ENCODE peak calls at places on chromosomes 5 and 9, in ten cellular contexts. One of them, this sample, is unnamed.

GRCh38 chr5:912356-913091 is 19.8 kb downstream of the TRIP13 start:
- DNase-seq in HCT116: peak; percentile 98
- DNase-seq in breast epithelium: peak; percentile 74
- DNase-seq in ovary: no peak
- DNase-seq in IMR-90: peak; percentile 96
- DNase-seq in uterus: no peak
- DNase-seq in right lobe of liver: no peak
- DNase-seq in spleen: no peak
- DNase-seq in upper lobe of left lung: peak; percentile 44
- DNase-seq in heart left ventricle: no peak
- DNase-seq in this sample: no peak

GRCh38 chr5:15819617-15820016 is 319.6 kb downstream of the FBXL7 start:
- DNase-seq in ovary: no peak
- DNase-seq in IMR-90: no peak
- DNase-seq in HCT116: no peak
- DNase-seq in upper lobe of left lung: no peak
- DNase-seq in uterus: no peak
- DNase-seq in right lobe of liver: no peak
- DNase-seq in heart left ventricle: no peak
- DNase-seq in spleen: no peak
- DNase-seq in breast epithelium: no peak
- DNase-seq in this sample: no peak

GRCh38 chr5:176739461-176740051 is 70.8 kb upstream of the UNC5A start:
- DNase-seq in ovary: no peak
- DNase-seq in upper lobe of left lung: peak; percentile 15
- DNase-seq in heart left ventricle: no peak
- DNase-seq in HCT116: no peak
- DNase-seq in right lobe of liver: no peak
- DNase-seq in breast epithelium: peak; percentile 48
- DNase-seq in spleen: peak; percentile 44
- DNase-seq in IMR-90: no peak
- DNase-seq in uterus: no peak
- DNase-seq in this sample: no peak

GRCh38 chr9:81819859-81820546 is 108.2 kb upstream of the SPATA31D4 start:
- DNase-seq in IMR-90: peak; percentile 35
- DNase-seq in uterus: no peak
- DNase-seq in HCT116: no peak
- DNase-seq in ovary: no peak
- DNase-seq in heart left ventricle: no peak
- DNase-seq in spleen: no peak
- DNase-seq in breast epithelium: no peak
- DNase-seq in right lobe of liver: peak; percentile 86
- DNase-seq in upper lobe of left lung: no peak
- DNase-seq in this sample: no peak

GRCh38 chr5:154937186-154937717 is 759 bp downstream of the GEMIN5 start:
- DNase-seq in HCT116: no peak
- DNase-seq in spleen: no peak
- DNase-seq in upper lobe of left lung: no peak
- DNase-seq in IMR-90: peak; percentile 17
- DNase-seq in uterus: no peak
- DNase-seq in heart left ventricle: no peak
- DNase-seq in right lobe of liver: no peak
- DNase-seq in ovary: no peak
- DNase-seq in breast epithelium: no peak
- DNase-seq in this sample: no peak

GRCh38 chr5:78280261-78280660 is 14.2 kb downstream of the AP3B1 start:
- DNase-seq in heart left ventricle: no peak
- DNase-seq in uterus: no peak
- DNase-seq in upper lobe of left lung: no peak
- DNase-seq in spleen: no peak
- DNase-seq in IMR-90: no peak
- DNase-seq in HCT116: no peak
- DNase-seq in ovary: no peak
- DNase-seq in right lobe of liver: no peak
- DNase-seq in breast epithelium: no peak
- DNase-seq in this sample: no peak

GRCh38 chr5:28310696-28311095 is 1272.3 kb upstream of the CDH9 start:
- DNase-seq in HCT116: no peak
- DNase-seq in right lobe of liver: no peak
- DNase-seq in uterus: no peak
- DNase-seq in heart left ventricle: no peak
- DNase-seq in upper lobe of left lung: no peak
- DNase-seq in IMR-90: no peak
- DNase-seq in spleen: no peak
- DNase-seq in ovary: no peak
- DNase-seq in breast epithelium: no peak
- DNase-seq in this sample: no peak

GRCh38 chr9:75101004-75101601 is 12.8 kb downstream of the OSTF1 start:
- DNase-seq in upper lobe of left lung: peak; percentile 78
- DNase-seq in spleen: no peak
- DNase-seq in breast epithelium: no peak
- DNase-seq in right lobe of liver: peak; percentile 61
- DNase-seq in HCT116: no peak
- DNase-seq in IMR-90: no peak
- DNase-seq in uterus: no peak
- DNase-seq in ovary: peak; percentile 37
- DNase-seq in heart left ventricle: no peak
- DNase-seq in this sample: no peak

GRCh38 chr9:116953271-116953670 is 266.2 kb downstream of the TRIM32 start:
- DNase-seq in IMR-90: no peak
- DNase-seq in ovary: no peak
- DNase-seq in breast epithelium: no peak
- DNase-seq in right lobe of liver: no peak
- DNase-seq in HCT116: no peak
- DNase-seq in spleen: no peak
- DNase-seq in upper lobe of left lung: no peak
- DNase-seq in heart left ventricle: no peak
- DNase-seq in uterus: no peak
- DNase-seq in this sample: no peak

GRCh38 chr9:107208121-107208520 is 75.0 kb upstream of the RAD23B start:
- DNase-seq in upper lobe of left lung: no peak
- DNase-seq in right lobe of liver: no peak
- DNase-seq in IMR-90: peak; percentile 47
- DNase-seq in HCT116: no peak
- DNase-seq in spleen: no peak
- DNase-seq in uterus: no peak
- DNase-seq in heart left ventricle: no peak
- DNase-seq in ovary: no peak
- DNase-seq in breast epithelium: no peak
- DNase-seq in this sample: peak; percentile 78

GRCh38 chr9:129406278-129407225 is 214.3 kb downstream of the C9orf50 start:
- DNase-seq in HCT116: peak; percentile 73
- DNase-seq in upper lobe of left lung: no peak
- DNase-seq in ovary: no peak
- DNase-seq in spleen: peak; percentile 80
- DNase-seq in uterus: peak; percentile 73
- DNase-seq in IMR-90: no peak
- DNase-seq in heart left ventricle: peak; percentile 47
- DNase-seq in right lobe of liver: peak; percentile 58
- DNase-seq in breast epithelium: peak; percentile 76
- DNase-seq in this sample: no peak

GRCh38 chr9:84829997-84830696 is 160.6 kb downstream of the NTRK2 start:
- DNase-seq in right lobe of liver: no peak
- DNase-seq in upper lobe of left lung: no peak
- DNase-seq in IMR-90: no peak
- DNase-seq in breast epithelium: no peak
- DNase-seq in heart left ventricle: no peak
- DNase-seq in uterus: no peak
- DNase-seq in spleen: no peak
- DNase-seq in HCT116: no peak
- DNase-seq in ovary: no peak
- DNase-seq in this sample: no peak
- H3K9me3 ChIP-seq in right lobe of liver: no peaks in the 10 kb centered on the region
- H3K9me3 ChIP-seq in upper lobe of left lung: no peaks in the 10 kb centered on the region
- H3K9me3 ChIP-seq in IMR-90: peaks cover 9% of the 10 kb centered on the region
- H3K9me3 ChIP-seq in breast epithelium: no peaks in the 10 kb centered on the region
- H3K9me3 ChIP-seq in heart left ventricle: no peaks in the 10 kb centered on the region
- H3K9me3 ChIP-seq in uterus: no peaks in the 10 kb centered on the region
- H3K9me3 ChIP-seq in spleen: no peaks in the 10 kb centered on the region
- H3K9me3 ChIP-seq in HCT116: no peaks in the 10 kb centered on the region
- H3K9me3 ChIP-seq in ovary: no peaks in the 10 kb centered on the region
- H3K9me3 ChIP-seq in this sample: no peaks in the 10 kb centered on the region

GRCh38 chr9:135343733-135344522 is 135.7 kb upstream of the PPP1R26 start:
- DNase-seq in IMR-90: peak; percentile 5
- DNase-seq in HCT116: peak; percentile 10
- DNase-seq in right lobe of liver: peak; percentile 78
- DNase-seq in spleen: peak; percentile 84
- DNase-seq in ovary: peak; percentile 53
- DNase-seq in breast epithelium: no peak
- DNase-seq in upper lobe of left lung: peak; percentile 48
- DNase-seq in uterus: peak; percentile 27
- DNase-seq in heart left ventricle: peak; percentile 80
- DNase-seq in this sample: no peak

GRCh38 chr9:135341612-135342169 is 137.9 kb upstream of the PPP1R26 start:
- DNase-seq in heart left ventricle: no peak
- DNase-seq in uterus: no peak
- DNase-seq in IMR-90: no peak
- DNase-seq in upper lobe of left lung: no peak
- DNase-seq in spleen: peak; percentile 73
- DNase-seq in HCT116: no peak
- DNase-seq in right lobe of liver: peak; percentile 45
- DNase-seq in ovary: no peak
- DNase-seq in breast epithelium: no peak
- DNase-seq in this sample: no peak

GRCh38 chr9:135342206-135343130 is 137.1 kb upstream of the PPP1R26 start:
- DNase-seq in uterus: no peak
- DNase-seq in right lobe of liver: peak; percentile 43
- DNase-seq in breast epithelium: no peak
- DNase-seq in upper lobe of left lung: no peak
- DNase-seq in ovary: no peak
- DNase-seq in IMR-90: no peak
- DNase-seq in HCT116: no peak
- DNase-seq in spleen: peak; percentile 68
- DNase-seq in heart left ventricle: no peak
- DNase-seq in this sample: no peak

GRCh38 chr9:135344523-135344901 is 135.1 kb upstream of the PPP1R26 start:
- DNase-seq in right lobe of liver: peak; percentile 26
- DNase-seq in spleen: peak; percentile 47
- DNase-seq in breast epithelium: no peak
- DNase-seq in heart left ventricle: no peak
- DNase-seq in upper lobe of left lung: no peak
- DNase-seq in HCT116: no peak
- DNase-seq in uterus: no peak
- DNase-seq in IMR-90: no peak
- DNase-seq in ovary: no peak
- DNase-seq in this sample: no peak

GRCh38 chr9:135343136-135343535 is 136.4 kb upstream of the PPP1R26 start:
- DNase-seq in IMR-90: no peak
- DNase-seq in uterus: no peak
- DNase-seq in spleen: peak; percentile 62
- DNase-seq in heart left ventricle: no peak
- DNase-seq in ovary: no peak
- DNase-seq in breast epithelium: no peak
- DNase-seq in right lobe of liver: peak; percentile 44
- DNase-seq in HCT116: no peak
- DNase-seq in upper lobe of left lung: no peak
- DNase-seq in this sample: no peak
- H3K27me3 ChIP-seq in IMR-90: no peaks in the 10 kb centered on the region
- H3K27me3 ChIP-seq in uterus: no peaks in the 10 kb centered on the region
- H3K27me3 ChIP-seq in spleen: peaks cover 69% of the 10 kb centered on the region
- H3K27me3 ChIP-seq in heart left ventricle: peaks cover 12% of the 10 kb centered on the region
- H3K27me3 ChIP-seq in ovary: no peaks in the 10 kb centered on the region
- H3K27me3 ChIP-seq in breast epithelium: no peaks in the 10 kb centered on the region
- H3K27me3 ChIP-seq in right lobe of liver: no peaks in the 10 kb centered on the region
- H3K27me3 ChIP-seq in HCT116: no peaks in the 10 kb centered on the region
- H3K27me3 ChIP-seq in upper lobe of left lung: no peaks in the 10 kb centered on the region
- H3K27me3 ChIP-seq in this sample: peaks cover 97% of the 10 kb centered on the region

GRCh38 chr9:127698985-127699670 is 7.7 kb upstream of the CFAP157 start:
- DNase-seq in spleen: peak; percentile 96
- DNase-seq in HCT116: peak; percentile 96
- DNase-seq in upper lobe of left lung: peak; percentile 99
- DNase-seq in breast epithelium: peak; percentile 96
- DNase-seq in heart left ventricle: peak; percentile 98
- DNase-seq in IMR-90: peak; percentile 92
- DNase-seq in ovary: peak; percentile 97
- DNase-seq in right lobe of liver: peak; percentile 96
- DNase-seq in uterus: peak; percentile 96
- DNase-seq in this sample: peak; percentile 99
- TF ChIP-seq POLR2A in spleen: no peak
- TF ChIP-seq POLR2A in HCT116: peak; percentile 54
- TF ChIP-seq POLR2A in upper lobe of left lung: peak; percentile 33
- TF ChIP-seq POLR2A in breast epithelium: peak; percentile 51
- TF ChIP-seq POLR2A in heart left ventricle: no peak
- TF ChIP-seq POLR2A in IMR-90: no peak
- TF ChIP-seq POLR2A in ovary: peak; percentile 45
- TF ChIP-seq POLR2A in right lobe of liver: peak; percentile 39
- TF ChIP-seq POLR2A in uterus: peak; percentile 77
- TF ChIP-seq POLR2A in this sample: no peak

GRCh38 chr9:21835111-21835510 is 32.7 kb downstream of the MTAP start:
- DNase-seq in upper lobe of left lung: no peak
- DNase-seq in breast epithelium: no peak
- DNase-seq in heart left ventricle: no peak
- DNase-seq in ovary: no peak
- DNase-seq in spleen: no peak
- DNase-seq in uterus: no peak
- DNase-seq in right lobe of liver: no peak
- DNase-seq in IMR-90: no peak
- DNase-seq in HCT116: no peak
- DNase-seq in this sample: no peak

GRCh38 chr9:21837501-21837900 is 35.1 kb downstream of the MTAP start:
- DNase-seq in uterus: no peak
- DNase-seq in HCT116: no peak
- DNase-seq in upper lobe of left lung: no peak
- DNase-seq in IMR-90: no peak
- DNase-seq in breast epithelium: no peak
- DNase-seq in right lobe of liver: no peak
- DNase-seq in ovary: no peak
- DNase-seq in spleen: no peak
- DNase-seq in heart left ventricle: no peak
- DNase-seq in this sample: no peak

GRCh38 chr9:21836437-21837161 is 34.2 kb downstream of the MTAP start:
- DNase-seq in heart left ventricle: no peak
- DNase-seq in breast epithelium: no peak
- DNase-seq in ovary: no peak
- DNase-seq in upper lobe of left lung: no peak
- DNase-seq in spleen: no peak
- DNase-seq in right lobe of liver: no peak
- DNase-seq in IMR-90: peak; percentile 100
- DNase-seq in uterus: no peak
- DNase-seq in HCT116: peak; percentile 94
- DNase-seq in this sample: no peak

GRCh38 chr9:21841133-21841532 is 38.7 kb downstream of the MTAP start:
- DNase-seq in HCT116: no peak
- DNase-seq in IMR-90: no peak
- DNase-seq in breast epithelium: no peak
- DNase-seq in right lobe of liver: no peak
- DNase-seq in spleen: no peak
- DNase-seq in uterus: no peak
- DNase-seq in heart left ventricle: no peak
- DNase-seq in upper lobe of left lung: no peak
- DNase-seq in ovary: no peak
- DNase-seq in this sample: no peak

DNA sequence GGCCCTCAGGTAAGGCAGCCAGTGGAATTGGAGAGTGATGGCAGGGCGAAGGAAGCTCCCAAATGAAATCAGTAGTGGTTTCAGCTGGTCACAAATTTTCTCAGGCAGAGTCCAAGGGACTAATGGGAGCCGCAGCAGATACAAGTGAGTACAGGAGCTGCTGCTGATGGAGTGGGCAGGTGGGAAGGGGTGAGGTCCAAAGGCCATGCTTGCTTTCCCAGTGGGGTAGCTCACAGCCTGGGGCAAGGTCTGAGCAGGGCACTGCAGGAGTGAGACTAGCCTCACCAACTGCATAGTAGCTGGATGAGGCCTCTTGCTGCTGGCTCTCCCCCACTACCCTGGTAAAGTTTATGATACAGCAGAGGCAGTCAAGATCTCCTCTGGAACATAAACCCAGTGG is 38.2 kb downstream of the MTAP start:
- DNase-seq in uterus: no peak
- DNase-seq in spleen: no peak
- DNase-seq in heart left ventricle: no peak
- DNase-seq in ovary: no peak
- DNase-seq in HCT116: no peak
- DNase-seq in breast epithelium: no peak
- DNase-seq in upper lobe of left lung: no peak
- DNase-seq in IMR-90: no peak
- DNase-seq in right lobe of liver: no peak
- DNase-seq in this sample: no peak
- H3K9me3 ChIP-seq in uterus: peaks cover 12% of the 10 kb centered on the region
- H3K9me3 ChIP-seq in spleen: peaks cover 12% of the 10 kb centered on the region
- H3K9me3 ChIP-seq in heart left ventricle: no peaks in the 10 kb centered on the region
- H3K9me3 ChIP-seq in ovary: no peaks in the 10 kb centered on the region
- H3K9me3 ChIP-seq in HCT116: no peaks in the 10 kb centered on the region
- H3K9me3 ChIP-seq in breast epithelium: no peaks in the 10 kb centered on the region
- H3K9me3 ChIP-seq in upper lobe of left lung: no peaks in the 10 kb centered on the region
- H3K9me3 ChIP-seq in IMR-90: no peaks in the 10 kb centered on the region
- H3K9me3 ChIP-seq in right lobe of liver: no peaks in the 10 kb centered on the region
- H3K9me3 ChIP-seq in this sample: peaks cover 6% of the 10 kb centered on the region